ENCODE peak calls at places on chromosomes 7 and 10, in seven cellular contexts. One of them, this sample, is unnamed.

GRCh38 chr10:28179490-28180099 is 123.3 kb downstream of the MPP7 start:
- DNase-seq in stimulated activated CD8-positive, alpha-beta memory T cell treated with anti-CD3 and anti-CD28 coated beads, Interleukin-2, amount 100 ng/mL, for 48 hours: peak
- DNase-seq in amygdala: no peak
- DNase-seq in EL: peak
- DNase-seq in GM03348: peak
- DNase-seq in fibroblast of the conjunctiva: peak
- DNase-seq in CD4-positive, CD25-positive, alpha-beta regulatory T cell: peak
- DNase-seq in this sample: no peak

GRCh38 chr10:95451150-95451549 is 110.0 kb downstream of the SORBS1 start:
- DNase-seq in fibroblast of the conjunctiva: no peak
- DNase-seq in CD4-positive, CD25-positive, alpha-beta regulatory T cell: no peak
- DNase-seq in GM03348: no peak
- DNase-seq in EL: no peak
- DNase-seq in amygdala: no peak
- DNase-seq in stimulated activated CD8-positive, alpha-beta memory T cell treated with anti-CD3 and anti-CD28 coated beads, Interleukin-2, amount 100 ng/mL, for 48 hours: no peak
- DNase-seq in this sample: no peak

GRCh38 chr7:147197006-147197405 is 1080.4 kb downstream of the CNTNAP2 start:
- DNase-seq in GM03348: no peak
- DNase-seq in fibroblast of the conjunctiva: no peak
- DNase-seq in CD4-positive, CD25-positive, alpha-beta regulatory T cell: no peak
- DNase-seq in EL: no peak
- DNase-seq in amygdala: no peak
- DNase-seq in stimulated activated CD8-positive, alpha-beta memory T cell treated with anti-CD3 and anti-CD28 coated beads, Interleukin-2, amount 100 ng/mL, for 48 hours: no peak
- DNase-seq in this sample: no peak

GRCh38 chr7:77199008-77199966 is at the start of gene FGL2:
- DNase-seq in EL: peak
- DNase-seq in CD4-positive, CD25-positive, alpha-beta regulatory T cell: peak
- DNase-seq in fibroblast of the conjunctiva: peak
- DNase-seq in GM03348: peak
- DNase-seq in stimulated activated CD8-positive, alpha-beta memory T cell treated with anti-CD3 and anti-CD28 coated beads, Interleukin-2, amount 100 ng/mL, for 48 hours: peak
- DNase-seq in amygdala: no peak
- DNase-seq in this sample: peak

GRCh38 chr10:76282122-76283030 is 851.0 kb downstream of the LRMDA start:
- DNase-seq in fibroblast of the conjunctiva: no peak
- DNase-seq in EL: no peak
- DNase-seq in CD4-positive, CD25-positive, alpha-beta regulatory T cell: no peak
- DNase-seq in stimulated activated CD8-positive, alpha-beta memory T cell treated with anti-CD3 and anti-CD28 coated beads, Interleukin-2, amount 100 ng/mL, for 48 hours: no peak
- DNase-seq in GM03348: no peak
- DNase-seq in amygdala: no peak
- DNase-seq in this sample: no peak

GRCh38 chr7:98137134-98137825 is 30.6 kb downstream of the LMTK2 start:
- DNase-seq in CD4-positive, CD25-positive, alpha-beta regulatory T cell: no peak
- DNase-seq in GM03348: no peak
- DNase-seq in fibroblast of the conjunctiva: no peak
- DNase-seq in EL: no peak
- DNase-seq in amygdala: no peak
- DNase-seq in stimulated activated CD8-positive, alpha-beta memory T cell treated with anti-CD3 and anti-CD28 coated beads, Interleukin-2, amount 100 ng/mL, for 48 hours: no peak
- DNase-seq in this sample: no peak

GRCh38 chr7:29962035-29962434 is 27.6 kb downstream of the SCRN1 start:
- DNase-seq in stimulated activated CD8-positive, alpha-beta memory T cell treated with anti-CD3 and anti-CD28 coated beads, Interleukin-2, amount 100 ng/mL, for 48 hours: no peak
- DNase-seq in CD4-positive, CD25-positive, alpha-beta regulatory T cell: no peak
- DNase-seq in GM03348: no peak
- DNase-seq in EL: no peak
- DNase-seq in fibroblast of the conjunctiva: no peak
- DNase-seq in amygdala: no peak
- DNase-seq in this sample: no peak

GRCh38 chr7:9124320-9124719 is 690.9 kb downstream of the NXPH1 start:
- DNase-seq in CD4-positive, CD25-positive, alpha-beta regulatory T cell: no peak
- DNase-seq in stimulated activated CD8-positive, alpha-beta memory T cell treated with anti-CD3 and anti-CD28 coated beads, Interleukin-2, amount 100 ng/mL, for 48 hours: no peak
- DNase-seq in amygdala: no peak
- DNase-seq in fibroblast of the conjunctiva: no peak
- DNase-seq in EL: no peak
- DNase-seq in GM03348: no peak
- DNase-seq in this sample: no peak

GRCh38 chr10:128465697-128466096 is 339.5 kb upstream of the MKI67 start:
- DNase-seq in GM03348: no peak
- DNase-seq in amygdala: no peak
- DNase-seq in EL: no peak
- DNase-seq in CD4-positive, CD25-positive, alpha-beta regulatory T cell: no peak
- DNase-seq in stimulated activated CD8-positive, alpha-beta memory T cell treated with anti-CD3 and anti-CD28 coated beads, Interleukin-2, amount 100 ng/mL, for 48 hours: no peak
- DNase-seq in fibroblast of the conjunctiva: no peak
- DNase-seq in this sample: no peak